ENCODE peak calls at places on chromosomes 3 and 15, in five cellular contexts. U is HL-60, N is spleen, I is dorsolateral prefrontal cortex, C is Panc1. K is an unnamed sample.

GRCh38 chr3:147705626-147706025 is 296.5 kb downstream of the ZIC1 start:
- DNase-seq in U (no peak), N (no peak), I (no peak), C (no peak), K (no peak)

GRCh38 chr3:23999012-23999641 is 54.0 kb downstream of the NR1D2 start:
- DNase-seq in U (no peak), N (no peak), I (peak), C (peak), K (peak)

GRCh38 chr15:55253580-55253979 is 36.0 kb downstream of the RAB27A start:
- DNase-seq in U (no peak), N (no peak), I (no peak), C (no peak), K (peak)

GRCh38 chr15:31042731-31043130 is 51.3 kb upstream of the MTMR10 start:
- DNase-seq in U (no peak), N (no peak), I (no peak), C (no peak), K (no peak)

GRCh38 chr15:69415381-69415780 is 1.2 kb downstream of the KIF23 start:
- DNase-seq in U (no peak), N (no peak), I (no peak), C (no peak), K (no peak)

GRCh38 chr3:39900462-39901002 is 91.1 kb downstream of the MYRIP start:
- DNase-seq in U (no peak), N (no peak), I (no peak), C (no peak), K (no peak)

GRCh38 chr15:68586274-68586961 is 7.6 kb downstream of the CORO2B start:
- DNase-seq in U (no peak), N (peak), I (no peak), C (peak), K (peak)

GRCh38 chr15:54273928-54274327 is 295.7 kb downstream of the UNC13C start:
- DNase-seq in U (no peak), N (no peak), I (no peak), C (no peak), K (no peak)

GRCh38 chr3:19267040-19267439 is 118.7 kb downstream of the KCNH8 start:
- DNase-seq in U (no peak), N (no peak), I (no peak), C (no peak), K (no peak)

GRCh38 chr3:101010316-101010715 is 17.1 kb upstream of the ABI3BP start:
- DNase-seq in U (no peak), N (no peak), I (no peak), C (no peak), K (no peak)

GRCh38 chr15:53305101-53305500 is 454.4 kb downstream of the WDR72 start:
- DNase-seq in U (no peak), N (no peak), I (no peak), C (no peak), K (no peak)

GRCh38 chr3:81277853-81278252 is 483.6 kb downstream of the GBE1 start:
- DNase-seq in U (no peak), N (no peak), I (no peak), C (no peak), K (peak)

GRCh38 chr15:66651913-66652642 is 50.0 kb upstream of the SMAD6 start:
- DNase-seq in U (no peak), N (no peak), I (no peak), C (no peak), K (no peak)

GRCh38 chr3:21326704-21327103 is 424.3 kb downstream of the ZNF385D start:
- DNase-seq in U (no peak), N (no peak), I (no peak), C (no peak), K (peak)

GRCh38 chr3:80114694-80115093 is 346.9 kb upstream of the ROBO1 start:
- DNase-seq in U (no peak), N (no peak), I (no peak), C (no peak), K (no peak)

GRCh38 chr3:117910820-117911524 is 1123.7 kb downstream of the IGSF11 start:
- DNase-seq in U (no peak), N (no peak), I (no peak), C (no peak), K (peak)

GRCh38 chr3:52236424-52236886 is 2.5 kb downstream of the TWF2 start:
- DNase-seq in U (no peak), N (peak), I (no peak), C (no peak), K (no peak)

GRCh38 chr15:95620934-95621579 is 709.4 kb upstream of the NR2F2 start:
- DNase-seq in U (peak), N (no peak), I (no peak), C (no peak), K (peak)

GRCh38 chr3:197458906-197459470 is 96.8 kb downstream of the BDH1 start:
- DNase-seq in U (no peak), N (peak), I (no peak), C (no peak), K (no peak)

GRCh38 chr3:108089544-108089943 is 1.3 kb downstream of the CD47 start:
- DNase-seq in U (no peak), N (no peak), I (no peak), C (no peak), K (no peak)

GRCh38 chr3:41405466-41405865 is 206.2 kb downstream of the CTNNB1 start:
- DNase-seq in U (no peak), N (no peak), I (no peak), C (no peak), K (peak)

GRCh38 chr3:143731776-143732175 is 116.5 kb downstream of the SLC9A9 start:
- DNase-seq in U (no peak), N (no peak), I (no peak), C (no peak), K (no peak)

GRCh38 chr3:52361893-52362292 is 45.8 kb downstream of the DNAH1 start:
- DNase-seq in U (no peak), N (no peak), I (no peak), C (no peak), K (no peak)

GRCh38 chr3:8500208-8500961 is 1.2 kb upstream of the LMCD1 start:
- DNase-seq in U (no peak), N (no peak), I (no peak), C (no peak), K (peak)

GRCh38 chr15:79015416-79015815 is 70.6 kb upstream of the CTSH start:
- DNase-seq in U (no peak), N (peak), I (no peak), C (no peak), K (no peak)

GRCh38 chr3:136197159-136197715 is 1.1 kb upstream of the MSL2 start:
- DNase-seq in U (no peak), N (no peak), I (no peak), C (no peak), K (no peak)

GRCh38 chr3:50390523-50391177 is 31.3 kb upstream of the TMEM115 start:
- DNase-seq in U (no peak), N (peak), I (no peak), C (no peak), K (no peak)

GRCh38 chr15:29571728-29572454 is 250.4 kb downstream of the TJP1 start:
- DNase-seq in U (no peak), N (no peak), I (no peak), C (no peak), K (peak)
- H3K4me3 ChIP-seq in U (no peak), N (no peak), I (peak), C (no peak), K (no peak)

GRCh38 chr3:106342386-106342785 is 473.6 kb upstream of the CBLB start:
- DNase-seq in U (no peak), N (no peak), I (no peak), C (no peak), K (no peak)

GRCh38 chr3:106339551-106339950 is 470.7 kb upstream of the CBLB start:
- DNase-seq in U (no peak), N (no peak), I (no peak), C (no peak), K (no peak)

GRCh38 chr3:106338582-106339219 is 469.9 kb upstream of the CBLB start:
- DNase-seq in U (no peak), N (no peak), I (no peak), C (no peak), K (no peak)

GRCh38 chr3:106343841-106344240 is 475.0 kb upstream of the CBLB start:
- DNase-seq in U (no peak), N (no peak), I (no peak), C (no peak), K (no peak)

GRCh38 chr3:106341090-106341489 is 472.3 kb upstream of the CBLB start:
- DNase-seq in U (no peak), N (no peak), I (no peak), C (no peak), K (no peak)
- TF ChIP-seq CTCF in U (no peak), N (no peak), I (no peak), C (no peak), K (no peak)

GRCh38 chr15:59150185-59150584 is 45.2 kb downstream of the CCNB2 start:
- DNase-seq in U (no peak), N (no peak), I (no peak), C (no peak), K (no peak)
- H3K4me3 ChIP-seq in U (no peak), N (no peak), I (no peak), C (no peak), K (no peak)

GRCh38 chr15:44580105-44580504 is 43.2 kb downstream of the EIF3J start:
- DNase-seq in U (no peak), N (no peak), I (no peak), C (no peak), K (no peak)

GRCh38 chr15:44585633-44586032 is 48.7 kb downstream of the EIF3J start:
- DNase-seq in U (no peak), N (no peak), I (no peak), C (no peak), K (no peak)

GRCh38 chr15:44588541-44588940 is 51.6 kb downstream of the EIF3J start:
- DNase-seq in U (no peak), N (no peak), I (no peak), C (no peak), K (no peak)

DNA sequence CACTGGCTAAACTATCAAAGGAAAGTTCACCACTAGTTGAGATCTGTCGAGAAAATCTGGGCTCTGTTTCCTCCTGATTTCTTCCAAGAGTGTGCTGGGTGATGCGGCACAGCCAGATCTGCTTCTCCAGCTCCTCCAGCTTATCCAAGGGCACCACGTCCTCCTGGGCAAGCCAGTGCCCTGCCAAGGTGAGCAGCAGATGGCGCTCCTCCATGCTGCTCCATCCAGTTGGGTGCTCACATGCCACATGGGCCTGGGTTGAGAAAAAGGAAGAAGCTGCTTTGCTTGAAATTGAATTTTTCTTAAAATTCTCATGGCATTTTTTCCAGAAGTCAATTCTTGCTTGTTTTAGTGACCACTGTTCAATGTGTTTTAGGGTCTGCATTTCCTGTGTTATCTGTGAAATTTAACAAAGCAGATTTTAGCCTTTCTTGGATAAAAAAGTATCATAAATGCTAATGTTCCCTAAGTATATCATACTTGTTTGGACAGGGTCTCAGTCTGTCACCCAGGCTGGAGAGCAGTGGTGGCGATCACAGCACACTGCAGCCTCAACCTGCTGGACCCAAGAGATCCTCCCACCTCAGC is 47.3 kb downstream of the EIF3J start:
- DNase-seq in U (no peak), N (peak), I (no peak), C (peak), K (peak)
- TF ChIP-seq CTCF in U (peak), N (peak), I (no peak), C (peak), K (peak)